ENCODE peak calls at places on chromosome 14, in eight cellular contexts. L is body of pancreas, N is heart right ventricle, M is neuronal stem cell, X is cardiac muscle cell, V is GM06990, I is AG04450, C is kidney epithelial cell. J is an unnamed sample. For H3K27me3, the result is how much of the 10 kb centered on the place peaks cover.

GRCh38 chr14:61003571-61003970 is 22.5 kb downstream of the SLC38A6 start:
- DNase-seq in N (no peak), X (no peak), L (no peak), V (no peak), C (no peak), I (no peak), M (no peak), J (no peak)

GRCh38 chr14:62546862-62547474 is 498.3 kb downstream of the KCNH5 start:
- DNase-seq in M (no peak), N (no peak), X (no peak), V (no peak), I (no peak), L (no peak), C (no peak), J (no peak)

GRCh38 chr14:99655521-99655920 is 10.6 kb downstream of the HHIPL1 start:
- DNase-seq in N (no peak), L (no peak), V (no peak), X (no peak), C (no peak), I (no peak), M (no peak), J (no peak)

GRCh38 chr14:52650774-52651173 is 44.6 kb downstream of the ERO1A start:
- DNase-seq in M (no peak), V (no peak), N (no peak), C (no peak), X (no peak), L (peak), I (no peak), J (no peak)

GRCh38 chr14:91609183-91609582 is 99.1 kb upstream of the PPP4R3A start:
- DNase-seq in C (no peak), I (no peak), L (no peak), M (no peak), V (no peak), X (no peak), N (no peak), J (no peak)

GRCh38 chr14:76844223-76844622 is 18.0 kb downstream of the LRRC74A start:
- DNase-seq in X (no peak), I (no peak), M (no peak), L (peak), C (no peak), V (no peak), N (peak), J (peak)

GRCh38 chr14:93073833-93074769 is 41.6 kb downstream of the ITPK1 start:
- DNase-seq in I (no peak), N (no peak), M (no peak), L (peak), C (no peak), V (peak), X (no peak), J (no peak)

GRCh38 chr14:87131879-87132278 is 861.1 kb downstream of the GALC start:
- DNase-seq in C (peak), L (no peak), M (no peak), X (no peak), N (no peak), I (no peak), V (no peak), J (no peak)

GRCh38 chr14:75886661-75887348 is 95.0 kb downstream of the TGFB3 start:
- DNase-seq in X (no peak), I (no peak), M (no peak), L (no peak), V (no peak), C (no peak), N (no peak), J (no peak)

GRCh38 chr14:75204106-75204505 is 27.7 kb upstream of the TMED10 start:
- DNase-seq in X (no peak), V (no peak), C (no peak), L (no peak), M (no peak), N (no peak), I (no peak), J (no peak)

GRCh38 chr14:97995038-97995437 is 1197.9 kb downstream of the VRK1 start:
- DNase-seq in V (no peak), X (no peak), C (no peak), N (no peak), M (no peak), L (no peak), I (no peak), J (no peak)

GRCh38 chr14:62289471-62289870 is 527.3 kb downstream of the SNAPC1 start:
- DNase-seq in N (no peak), V (no peak), L (no peak), C (no peak), X (no peak), I (peak), M (no peak), J (no peak)

GRCh38 chr14:70934084-70934483 is 26.8 kb downstream of the PCNX1 start:
- DNase-seq in N (no peak), C (no peak), V (no peak), X (no peak), I (no peak), L (no peak), M (no peak), J (no peak)

GRCh38 chr14:100665518-100666032 is 61.1 kb upstream of the DLK1 start:
- DNase-seq in L (peak), C (no peak), M (no peak), V (no peak), X (no peak), N (no peak), I (no peak), J (no peak)

GRCh38 chr14:95294834-95295599 is 24.7 kb downstream of the CLMN start:
- DNase-seq in X (no peak), L (peak), I (no peak), M (no peak), N (no peak), C (no peak), V (no peak), J (no peak)

GRCh38 chr14:24196071-24197061 is 1.1 kb upstream of the TM9SF1 start:
- DNase-seq in L (peak), I (no peak), C (no peak), V (no peak), M (no peak), N (no peak), X (peak), J (no peak)

GRCh38 chr14:36319899-36320209 is 583 bp downstream of the MBIP start:
- DNase-seq in C (no peak), N (no peak), L (no peak), M (no peak), I (no peak), X (no peak), V (no peak), J (no peak)

GRCh38 chr14:98192946-98193345 is 1079.1 kb downstream of the BCL11B start:
- DNase-seq in C (no peak), M (no peak), V (no peak), L (no peak), I (no peak), X (no peak), N (no peak), J (no peak)

GRCh38 chr14:91398707-91399106 is 18.9 kb downstream of the CCDC88C start:
- DNase-seq in N (no peak), I (no peak), X (no peak), V (no peak), C (no peak), M (no peak), L (no peak), J (no peak)

GRCh38 chr14:85533821-85534271 is 3.9 kb downstream of the FLRT2 start:
- DNase-seq in X (peak), L (peak), I (no peak), M (no peak), N (no peak), V (no peak), C (no peak), J (no peak)

GRCh38 chr14:35986219-35986573 is 160.1 kb downstream of the BRMS1L start:
- DNase-seq in X (no peak), L (no peak), I (no peak), V (no peak), M (no peak), C (no peak), N (no peak), J (no peak)

GRCh38 chr14:36975834-36976233 is 196.6 kb downstream of the SLC25A21 start:
- DNase-seq in V (no peak), C (no peak), L (no peak), X (no peak), N (no peak), M (no peak), I (no peak), J (no peak)

GRCh38 chr14:23704890-23705289 is 68.7 kb downstream of the DHRS2 start:
- DNase-seq in N (no peak), C (no peak), X (peak), V (no peak), L (no peak), I (no peak), M (peak), J (no peak)

GRCh38 chr14:95264271-95264973 is 55.3 kb downstream of the CLMN start:
- DNase-seq in I (no peak), V (no peak), N (no peak), X (no peak), M (no peak), L (no peak), C (no peak), J (no peak)

GRCh38 chr14:103332143-103332919 is 1.7 kb upstream of the EIF5 start:
- DNase-seq in N (no peak), V (no peak), M (no peak), I (no peak), X (no peak), C (no peak), L (no peak), J (no peak)

GRCh38 chr14:96038558-96038919 is 623 bp upstream of the C14orf132 start:
- DNase-seq in C (no peak), M (no peak), V (no peak), L (no peak), X (no peak), I (no peak), N (no peak), J (no peak)

GRCh38 chr14:93619176-93619793 is 169.0 kb downstream of the PRIMA1 start:
- DNase-seq in V (no peak), I (no peak), N (peak), M (peak), C (peak), L (peak), X (peak), J (no peak)

GRCh38 chr14:95265106-95266094 is 54.3 kb downstream of the CLMN start:
- DNase-seq in C (peak), M (no peak), L (peak), N (no peak), I (peak), X (no peak), V (peak), J (no peak)

GRCh38 chr14:99875421-99875820 is 82.2 kb downstream of the EML1 start:
- DNase-seq in L (no peak), X (no peak), V (no peak), N (no peak), C (no peak), I (no peak), M (no peak), J (no peak)

GRCh38 chr14:91980157-91980556 is 32.7 kb upstream of the FBLN5 start:
- DNase-seq in I (peak), M (no peak), L (no peak), V (peak), N (no peak), X (no peak), C (peak), J (no peak)

GRCh38 chr14:92735344-92735743 is 13.1 kb downstream of the LGMN start:
- DNase-seq in X (no peak), C (no peak), V (no peak), L (no peak), I (no peak), M (no peak), N (no peak), J (no peak)

GRCh38 chr14:36625014-36625413 is 36.6 kb upstream of the PAX9 start:
- DNase-seq in X (no peak), C (no peak), I (no peak), N (no peak), V (no peak), L (no peak), M (no peak), J (no peak)

GRCh38 chr14:68172664-68173063 is 353.1 kb downstream of the RAD51B start:
- DNase-seq in N (no peak), C (peak), L (peak), X (no peak), V (no peak), M (no peak), I (no peak), J (no peak)

GRCh38 chr14:94180655-94181271 is 6.6 kb downstream of the PPP4R4 start:
- DNase-seq in V (peak), N (no peak), C (no peak), X (peak), L (no peak), M (peak), I (no peak), J (no peak)

GRCh38 chr14:24339284-24340151 is at the start of gene RIPK3:
- DNase-seq in I (no peak), V (peak), C (no peak), X (no peak), N (peak), L (peak), M (no peak), J (peak)

GRCh38 chr14:99534333-99534732 is 53.1 kb downstream of the CCNK start:
- DNase-seq in X (no peak), L (no peak), C (no peak), M (peak), I (no peak), N (no peak), V (no peak), J (no peak)

GRCh38 chr14:61615743-61616523 is 79.4 kb upstream of the HIF1A start:
- DNase-seq in N (no peak), C (peak), M (no peak), X (no peak), I (no peak), V (no peak), L (no peak), J (no peak)

GRCh38 chr14:100578552-100578951 is 8.7 kb downstream of the BEGAIN start:
- DNase-seq in M (no peak), I (no peak), X (no peak), N (no peak), C (no peak), V (no peak), L (no peak), J (no peak)

GRCh38 chr14:38243696-38244250 is 12.1 kb downstream of the CLEC14A start:
- DNase-seq in L (no peak), X (no peak), N (no peak), V (no peak), C (no peak), I (no peak), M (no peak), J (no peak)
- H3K27me3 ChIP-seq in L (under half), X (under half), N (under half), V (under half), C (under half), I (under half), M (under half), J (under half)

DNA sequence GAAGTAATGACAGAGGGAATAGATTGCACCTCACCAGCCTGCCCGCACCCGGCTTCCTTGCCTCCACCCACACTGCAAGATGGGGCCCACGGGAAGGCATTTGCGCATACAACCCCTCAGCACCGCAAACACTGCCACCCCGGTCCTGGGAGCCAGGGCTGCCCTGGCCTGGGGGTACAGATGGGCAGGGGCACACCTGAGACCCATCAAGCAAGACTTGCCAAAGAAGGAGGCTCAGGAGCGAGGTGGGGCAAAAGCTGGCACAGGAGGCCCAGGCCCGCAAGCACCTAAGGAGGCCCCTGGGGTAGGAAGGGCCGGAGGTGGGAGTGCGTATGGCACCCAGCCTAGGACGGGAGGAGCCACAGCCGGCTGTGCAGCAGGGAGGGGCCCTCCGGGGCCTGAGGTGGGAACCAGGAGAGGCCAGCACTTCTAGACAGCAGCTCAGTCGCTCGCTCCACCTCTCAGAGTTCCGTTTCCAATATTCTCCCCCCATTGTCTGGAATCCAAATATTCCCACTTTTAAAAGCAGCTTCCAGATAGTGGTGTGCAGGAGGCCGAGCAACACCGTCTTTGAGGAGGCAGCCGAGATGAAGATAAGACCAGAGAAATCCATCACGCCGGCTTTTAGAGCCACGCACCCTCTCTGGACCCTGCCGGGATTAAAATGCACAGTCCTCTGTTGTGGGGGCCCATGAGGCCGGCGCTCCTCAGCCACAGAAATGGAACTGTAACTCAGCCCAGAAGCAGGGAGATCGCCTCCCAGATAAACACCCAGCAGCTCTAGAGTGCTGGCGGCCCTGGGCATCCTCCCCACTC is 12.2 kb upstream of the C14orf180 start:
- DNase-seq in L (no peak), I (no peak), V (no peak), M (no peak), C (no peak), N (no peak), X (no peak), J (no peak)
- H3K27me3 ChIP-seq in L (under half), I (under half), V (under half), M (half or more), C (half or more), N (half or more), X (under half), J (under half)

GRCh38 chr14:54219281-54220121 is 177.3 kb upstream of the CDKN3 start:
- DNase-seq in V (no peak), I (no peak), M (no peak), L (no peak), N (no peak), X (peak), C (no peak), J (no peak)

GRCh38 chr14:54221432-54221803 is 175.4 kb upstream of the CDKN3 start:
- DNase-seq in L (no peak), N (no peak), V (no peak), X (no peak), C (no peak), M (no peak), I (no peak), J (no peak)

GRCh38 chr14:54220122-54220691 is 176.6 kb upstream of the CDKN3 start:
- DNase-seq in V (no peak), C (no peak), I (no peak), X (peak), N (peak), L (no peak), M (no peak), J (no peak)

GRCh38 chr14:54221971-54222370 is 174.8 kb upstream of the CDKN3 start:
- DNase-seq in C (no peak), X (no peak), V (no peak), I (no peak), M (no peak), N (no peak), L (no peak), J (no peak)

GRCh38 chr14:54220697-54221431 is 175.9 kb upstream of the CDKN3 start:
- DNase-seq in I (no peak), L (no peak), X (no peak), M (no peak), N (no peak), V (no peak), C (no peak), J (no peak)
- H3K27me3 ChIP-seq in I (under half), L (under half), X (under half), M (under half), N (half or more), V (under half), C (under half), J (under half)

GRCh38 chr14:69531135-69531534 is 43.5 kb downstream of the CCDC177 start:
- DNase-seq in C (no peak), L (no peak), V (no peak), X (no peak), M (no peak), I (no peak), N (no peak), J (no peak)

GRCh38 chr14:69529563-69529962 is 45.0 kb downstream of the PLEKHD1 start:
- DNase-seq in N (no peak), L (no peak), V (no peak), X (no peak), I (no peak), C (no peak), M (no peak), J (no peak)

GRCh38 chr14:69527635-69528034 is 43.1 kb downstream of the PLEKHD1 start:
- DNase-seq in N (no peak), C (no peak), X (no peak), M (no peak), I (no peak), L (no peak), V (no peak), J (no peak)

GRCh38 chr14:69528143-69528542 is 43.6 kb downstream of the PLEKHD1 start:
- DNase-seq in C (no peak), M (no peak), X (no peak), V (no peak), L (no peak), N (no peak), I (no peak), J (no peak)

DNA sequence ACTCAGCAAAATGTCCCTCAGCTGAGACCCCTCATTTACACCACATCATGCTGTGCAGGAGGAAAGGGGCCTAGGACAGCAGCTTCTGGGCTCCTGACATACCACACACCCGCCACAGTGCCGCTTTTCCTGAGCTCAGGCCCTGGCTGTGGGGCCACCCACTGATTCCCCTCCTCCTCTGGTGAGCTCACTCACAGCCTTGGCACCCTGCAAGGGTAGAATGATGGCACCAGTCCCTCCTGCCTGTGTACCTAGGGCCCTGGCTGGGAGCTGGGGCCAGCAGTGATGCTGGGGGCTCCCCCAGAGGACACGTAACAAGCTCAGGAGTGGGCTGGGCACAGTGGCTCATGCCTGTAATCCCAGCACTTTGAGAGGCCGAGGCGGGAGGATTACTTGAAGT is 44.4 kb downstream of the PLEKHD1 start:
- DNase-seq in N (no peak), M (no peak), I (no peak), V (no peak), L (no peak), C (no peak), X (no peak), J (no peak)
- H3K27me3 ChIP-seq in N (under half), M (under half), I (half or more), V (under half), L (under half), C (under half), X (under half), J (under half)